ENCODE peak calls at places on chromosomes 3 and 15, in eight cellular contexts. A is RWPE2; E is CD8-positive, alpha-beta memory T cell; G is endodermal cell; U is A549; I is spleen; J is tibial nerve; Y is brain microvascular endothelial cell. Z is an unnamed sample.

GRCh38 chr15:91970142-91970541 is 116.6 kb downstream of the SLCO3A1 start:
- DNase-seq in A (no peak), E (no peak), G (no peak), U (no peak), I (no peak), J (peak), Y (no peak), Z (no peak)

GRCh38 chr3:52034212-52034611 is 22.2 kb downstream of the DUSP7 start:
- DNase-seq in A (no peak), E (no peak), G (no peak), U (no peak), I (no peak), J (no peak), Y (no peak), Z (no peak)

GRCh38 chr3:33364531-33365128 is 75.6 kb downstream of the UBP1 start:
- DNase-seq in A (no peak), E (no peak), G (peak), U (no peak), I (no peak), J (no peak), Y (peak), Z (no peak)

GRCh38 chr15:99732711-99733267 is 448 bp downstream of the LYSMD4 start:
- DNase-seq in A (no peak), E (no peak), G (no peak), U (no peak), I (peak), J (no peak), Y (no peak), Z (peak)

GRCh38 chr3:195908439-195909293 is at the start of gene TNK2:
- DNase-seq in A (no peak), E (peak), G (peak), U (no peak), I (peak), J (no peak), Y (no peak), Z (peak)

GRCh38 chr3:197782230-197782629 is 8.8 kb upstream of the LRCH3 start:
- DNase-seq in A (no peak), E (no peak), G (no peak), U (no peak), I (no peak), J (no peak), Y (no peak), Z (no peak)

GRCh38 chr3:16069149-16069922 is 105.1 kb upstream of the GALNT15 start:
- DNase-seq in A (no peak), E (no peak), G (no peak), U (peak), I (no peak), J (no peak), Y (peak), Z (no peak)

GRCh38 chr3:48270306-48270705 is 29.4 kb downstream of the ZNF589 start:
- DNase-seq in A (no peak), E (no peak), G (no peak), U (no peak), I (no peak), J (no peak), Y (no peak), Z (no peak)

GRCh38 chr3:155202626-155203025 is 90.9 kb downstream of the STRIT1 start:
- DNase-seq in A (no peak), E (no peak), G (no peak), U (no peak), I (no peak), J (no peak), Y (no peak), Z (no peak)

GRCh38 chr3:54830658-54831057 is 97.2 kb downstream of the LRTM1 start:
- DNase-seq in A (no peak), E (no peak), G (peak), U (peak), I (no peak), J (no peak), Y (peak), Z (peak)

GRCh38 chr3:43152649-43153048 is 46.8 kb upstream of the POMGNT2 start:
- DNase-seq in A (no peak), E (no peak), G (no peak), U (no peak), I (no peak), J (no peak), Y (no peak), Z (no peak)

GRCh38 chr15:101127503-101128076 is 124.3 kb downstream of the CHSY1 start:
- DNase-seq in A (peak), E (peak), G (no peak), U (no peak), I (peak), J (peak), Y (peak), Z (peak)

GRCh38 chr3:194136519-194137313 is 768 bp downstream of the HES1 start:
- DNase-seq in A (no peak), E (peak), G (peak), U (peak), I (peak), J (peak), Y (peak), Z (peak)

GRCh38 chr15:87881001-87881400 is 375.5 kb downstream of the NTRK3 start:
- DNase-seq in A (no peak), E (no peak), G (no peak), U (no peak), I (no peak), J (no peak), Y (no peak), Z (no peak)

GRCh38 chr15:65189102-65189740 is 4.1 kb upstream of the CLPX start:
- DNase-seq in A (no peak), E (peak), G (peak), U (peak), I (no peak), J (peak), Y (peak), Z (peak)

GRCh38 chr15:33195283-33195682 is 769 bp upstream of the FMN1 start:
- DNase-seq in A (no peak), E (no peak), G (no peak), U (no peak), I (no peak), J (no peak), Y (no peak), Z (no peak)

GRCh38 chr15:27358751-27359434 is 387.9 kb downstream of the GABRG3 start:
- DNase-seq in A (no peak), E (no peak), G (peak), U (peak), I (no peak), J (no peak), Y (no peak), Z (peak)

GRCh38 chr3:192188218-192188835 is 539.0 kb downstream of the FGF12 start:
- DNase-seq in A (no peak), E (no peak), G (peak), U (peak), I (no peak), J (peak), Y (peak), Z (peak)

GRCh38 chr3:171878441-171879225 is 35.5 kb downstream of the TMEM212 start:
- DNase-seq in A (no peak), E (no peak), G (no peak), U (no peak), I (no peak), J (no peak), Y (no peak), Z (no peak)

GRCh38 chr3:56725175-56725574 is 42.1 kb upstream of the TASOR start:
- DNase-seq in A (no peak), E (peak), G (no peak), U (no peak), I (no peak), J (no peak), Y (no peak), Z (peak)

GRCh38 chr15:66126057-66126855 is 127.3 kb downstream of the MEGF11 start:
- DNase-seq in A (no peak), E (no peak), G (no peak), U (no peak), I (no peak), J (no peak), Y (no peak), Z (no peak)

GRCh38 chr15:74373056-74373650 is 5.7 kb upstream of the CYP11A1 start:
- DNase-seq in A (no peak), E (no peak), G (no peak), U (no peak), I (no peak), J (no peak), Y (no peak), Z (no peak)

GRCh38 chr15:38129531-38130199 is 123.0 kb upstream of the SPRED1 start:
- DNase-seq in A (peak), E (no peak), G (no peak), U (no peak), I (no peak), J (peak), Y (peak), Z (peak)
- H3K4me3 ChIP-seq in A (no peak), E (no peak), G (no peak), U (no peak), I (no peak), J (peak), Y (peak), Z (peak)

GRCh38 chr15:38577405-38577987 is 12.9 kb upstream of the RASGRP1 start:
- DNase-seq in A (no peak), E (no peak), G (no peak), U (no peak), I (no peak), J (no peak), Y (no peak), Z (no peak)

GRCh38 chr15:38576261-38576660 is 11.6 kb upstream of the RASGRP1 start:
- DNase-seq in A (no peak), E (no peak), G (no peak), U (no peak), I (no peak), J (no peak), Y (no peak), Z (no peak)

GRCh38 chr15:38578626-38579025 is 14.0 kb upstream of the RASGRP1 start:
- DNase-seq in A (no peak), E (no peak), G (no peak), U (no peak), I (no peak), J (no peak), Y (no peak), Z (no peak)

GRCh38 chr15:38576837-38577236 is 12.2 kb upstream of the RASGRP1 start:
- DNase-seq in A (no peak), E (no peak), G (no peak), U (no peak), I (no peak), J (no peak), Y (no peak), Z (no peak)
- H3K27ac ChIP-seq in A (no peak), E (peak), G (no peak), U (no peak), I (peak), J (no peak), Y (no peak), Z (no peak)

DNA sequence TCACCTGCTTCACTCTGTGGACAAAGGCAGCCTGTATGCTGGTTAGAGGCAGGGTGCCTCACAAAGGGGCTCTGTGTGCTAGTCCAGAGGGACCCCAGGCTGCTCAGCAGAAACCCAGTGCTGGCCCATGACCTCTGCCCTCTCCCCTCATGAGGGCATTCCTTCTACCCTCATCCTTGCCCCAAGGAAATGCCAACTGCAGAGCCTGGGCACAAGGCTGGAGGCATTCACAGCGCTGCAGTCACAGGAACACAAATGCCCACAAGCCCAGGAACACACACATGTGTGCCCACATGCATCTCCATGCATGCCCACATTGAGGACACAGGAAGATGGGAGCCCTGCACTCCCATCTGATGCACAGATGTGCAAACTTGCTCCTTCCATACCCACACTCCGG is 3.8 kb downstream of the INKA1 start:
- DNase-seq in A (no peak), E (no peak), G (no peak), U (no peak), I (no peak), J (no peak), Y (no peak), Z (no peak)
- H3K4me3 ChIP-seq in A (no peak), E (peak), G (no peak), U (no peak), I (no peak), J (no peak), Y (no peak), Z (no peak)

DNA sequence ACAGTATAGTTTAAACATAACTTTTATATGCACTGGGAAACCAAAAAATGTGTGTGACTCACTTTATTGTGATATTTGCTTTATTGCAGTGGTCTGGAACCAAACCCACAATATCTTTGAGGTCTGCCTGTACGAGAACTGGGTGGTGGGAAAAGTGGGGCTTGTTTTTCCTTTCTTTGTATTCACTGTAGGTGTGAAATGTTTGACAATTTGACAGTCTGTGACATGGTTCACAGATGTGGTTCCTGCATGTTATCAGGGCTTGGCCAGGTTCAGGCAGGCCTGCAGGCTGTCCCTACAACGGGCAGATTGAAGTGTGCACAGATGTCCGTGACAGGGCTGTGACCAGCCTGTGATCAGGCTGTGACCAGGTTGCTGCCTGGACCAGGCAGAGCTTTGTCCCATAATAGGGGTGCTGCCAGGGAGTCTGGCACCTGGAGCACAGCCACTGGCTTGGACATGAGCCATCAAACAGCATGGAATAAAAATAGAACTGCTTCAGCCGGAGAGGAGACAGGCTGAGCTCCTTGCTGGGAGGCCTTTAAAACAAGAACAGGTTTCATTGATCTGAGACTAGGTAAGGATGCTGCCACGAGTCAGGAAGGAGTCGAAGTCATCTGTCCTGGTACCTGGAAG is 61.0 kb downstream of the KLF13 start:
- DNase-seq in A (no peak), E (peak), G (no peak), U (no peak), I (no peak), J (no peak), Y (no peak), Z (no peak)
- H3K27ac ChIP-seq in A (no peak), E (peak), G (no peak), U (no peak), I (peak), J (no peak), Y (no peak), Z (no peak)

GRCh38 chr15:56731571-56731970 is 1.7 kb downstream of the ZNF280D start:
- DNase-seq in A (no peak), E (no peak), G (no peak), U (no peak), I (no peak), J (no peak), Y (no peak), Z (no peak)
- H3K4me3 ChIP-seq in A (no peak), E (no peak), G (no peak), U (peak), I (peak), J (peak), Y (peak), Z (peak)